ENCODE peak calls at places on chromosomes 12 and 14, in four cellular contexts. S, B, J and I are unnamed samples.

GRCh38 chr12:59067068-59067467 is 146.8 kb upstream of the LRIG3 start:
- DNase-seq in S (no peak), B (peak; percentile 25), J (no peak), I (no peak)

GRCh38 chr12:78674311-78675085 is 190.1 kb upstream of the SYT1 start:
- DNase-seq in S (no peak), B (no peak), J (no peak), I (no peak)

GRCh38 chr12:51729331-51729730 is 119.2 kb downstream of the FIGNL2 start:
- DNase-seq in S (no peak), B (no peak), J (no peak), I (no peak)

GRCh38 chr14:98185036-98185435 is 1087.0 kb downstream of the BCL11B start:
- DNase-seq in S (no peak), B (no peak), J (no peak), I (no peak)

GRCh38 chr12:52795694-52796428 is at the start of gene KRT3:
- DNase-seq in S (no peak), B (no peak), J (no peak), I (no peak)

GRCh38 chr14:51607677-51608076 is 44.0 kb upstream of the FRMD6 start:
- DNase-seq in S (no peak), B (no peak), J (no peak), I (no peak)

GRCh38 chr14:36057452-36058142 is 118.9 kb downstream of the PTCSC3 start:
- DNase-seq in S (no peak), B (peak; percentile 86), J (no peak), I (no peak)

GRCh38 chr12:123151679-123152454 is 977 bp upstream of the PITPNM2 start:
- DNase-seq in S (no peak), B (no peak), J (no peak), I (no peak)

GRCh38 chr12:12612403-12612802 is 727 bp downstream of the CREBL2 start:
- DNase-seq in S (no peak), B (peak; percentile 77), J (peak; percentile 45), I (no peak)

GRCh38 chr14:55097894-55098560 is 31.0 kb upstream of the LGALS3 start:
- DNase-seq in S (no peak), B (no peak), J (peak; percentile 79), I (no peak)

GRCh38 chr12:47214771-47215170 is 135.0 kb upstream of the AMIGO2 start:
- DNase-seq in S (no peak), B (no peak), J (no peak), I (no peak)

GRCh38 chr14:104794099-104794498 is 1.4 kb downstream of the AKT1 start:
- DNase-seq in S (no peak), B (no peak), J (no peak), I (peak; percentile 34)

GRCh38 chr12:126389961-126390360 is 1324.7 kb downstream of the AACS start:
- DNase-seq in S (no peak), B (no peak), J (no peak), I (no peak)

GRCh38 chr14:52355016-52355430 is 40.9 kb downstream of the PTGER2 start:
- DNase-seq in S (no peak), B (no peak), J (no peak), I (no peak)

GRCh38 chr12:81329088-81329487 is 251.2 kb downstream of the ACSS3 start:
- DNase-seq in S (no peak), B (no peak), J (peak; percentile 5), I (no peak)

GRCh38 chr14:35047961-35048513 is 2.0 kb downstream of the FAM177A1 start:
- DNase-seq in S (no peak), B (no peak), J (no peak), I (no peak)

GRCh38 chr14:89504602-89505320 is 87.7 kb upstream of the FOXN3 start:
- DNase-seq in S (no peak), B (no peak), J (peak; percentile 33), I (no peak)